ENCODE peak calls at places on chromosomes 4 and X, in nine cellular contexts. D is GM23248, X is MM.1S, F is IMR-90, K is mesenchymal stem cell, I is mammary epithelial cell, T is kidney, Q is astrocyte, G is SK-N-SH. V is an unnamed sample.

GRCh38 chr4:36165256-36166005 is 78.9 kb downstream of the ARAP2 start:
- DNase-seq in K (peak), X (no peak), I (no peak), F (peak), T (no peak), D (no peak), Q (peak), G (no peak), V (peak)

GRCh38 chr4:180356766-180357165 is 1886.4 kb upstream of the TENM3 start:
- DNase-seq in D (no peak), T (no peak), G (no peak), Q (no peak), X (no peak), F (no peak), I (no peak), K (no peak), V (no peak)

GRCh38 chrX:28880136-28880535 is 292.9 kb downstream of the IL1RAPL1 start:
- DNase-seq in X (no peak), D (no peak), K (peak), G (no peak), F (peak), T (no peak), I (no peak), Q (peak), V (no peak)

GRCh38 chr4:29079260-29079659 is 1640.9 kb upstream of the PCDH7 start:
- DNase-seq in I (no peak), T (no peak), D (no peak), G (no peak), X (no peak), Q (no peak), F (no peak), K (no peak), V (no peak)

GRCh38 chrX:10636337-10636736 is 16.0 kb upstream of the MID1 start:
- DNase-seq in T (no peak), X (no peak), K (peak), F (peak), I (peak), D (peak), Q (no peak), G (peak), V (no peak)

GRCh38 chrX:134513091-134513490 is 53.1 kb downstream of the HPRT1 start:
- DNase-seq in G (no peak), I (peak), X (no peak), F (peak), T (no peak), D (peak), K (peak), Q (no peak), V (no peak)

GRCh38 chr4:7546809-7547367 is 112.2 kb upstream of the PSAPL1 start:
- DNase-seq in T (no peak), I (peak), X (no peak), G (no peak), F (peak), K (peak), Q (peak), D (peak), V (no peak)

GRCh38 chr4:73589887-73590801 is 30.1 kb downstream of the RASSF6 start:
- DNase-seq in T (no peak), X (peak), I (no peak), G (no peak), F (no peak), D (no peak), Q (peak), K (peak), V (no peak)

GRCh38 chrX:76253432-76253831 is 80.6 kb downstream of the PBDC1 start:
- DNase-seq in I (peak), G (peak), D (peak), X (peak), K (peak), F (peak), Q (no peak), T (no peak), V (peak)

GRCh38 chr4:155772459-155773195 is 13.8 kb downstream of the GUCY1B1 start:
- DNase-seq in T (no peak), G (no peak), F (no peak), D (no peak), I (no peak), Q (no peak), X (no peak), K (no peak), V (no peak)

GRCh38 chr4:144421839-144422565 is 224.0 kb upstream of the HHIP start:
- DNase-seq in X (no peak), T (no peak), D (no peak), I (peak), K (no peak), F (no peak), Q (peak), G (no peak), V (no peak)

GRCh38 chrX:115408736-115409390 is 119.3 kb downstream of the LUZP4 start:
- DNase-seq in K (peak), F (peak), X (no peak), D (peak), G (no peak), Q (peak), I (no peak), T (no peak), V (peak)

GRCh38 chrX:136880452-136881013 is at the start of gene RBMX:
- DNase-seq in K (peak), Q (peak), F (peak), D (peak), X (peak), G (peak), I (peak), T (peak), V (peak)

GRCh38 chrX:139563251-139563650 is 32.7 kb downstream of the F9 start:
- DNase-seq in Q (peak), F (no peak), D (no peak), G (no peak), K (no peak), X (no peak), I (peak), T (no peak), V (no peak)

GRCh38 chr4:121182296-121182695 is 18.2 kb upstream of the TNIP3 start:
- DNase-seq in F (peak), D (peak), T (no peak), G (no peak), Q (peak), X (peak), I (no peak), K (peak), V (no peak)

GRCh38 chr4:11537846-11538245 is 109.2 kb upstream of the HS3ST1 start:
- DNase-seq in X (peak), K (no peak), I (no peak), D (no peak), Q (no peak), T (no peak), G (no peak), F (no peak), V (no peak)

GRCh38 chr4:36476135-36476534 is 194.7 kb downstream of the DTHD1 start:
- DNase-seq in F (no peak), D (no peak), I (no peak), K (no peak), G (no peak), X (no peak), T (no peak), Q (no peak), V (no peak)

GRCh38 chrX:10611441-10612090 is 8.8 kb downstream of the MID1 start:
- DNase-seq in F (peak), K (no peak), Q (no peak), D (peak), I (no peak), G (no peak), X (no peak), T (no peak), V (no peak)

GRCh38 chrX:130048686-130049222 is 61.5 kb downstream of the ELF4 start:
- DNase-seq in X (no peak), F (no peak), I (no peak), D (no peak), Q (no peak), G (no peak), K (no peak), T (no peak), V (no peak)

GRCh38 chr4:185624248-185624568 is 88.9 kb upstream of the PDLIM3 start:
- DNase-seq in K (no peak), F (no peak), T (no peak), D (no peak), G (no peak), Q (no peak), I (no peak), X (no peak), V (no peak)

GRCh38 chr4:185626798-185627197 is 91.5 kb upstream of the PDLIM3 start:
- DNase-seq in X (no peak), I (no peak), Q (no peak), T (no peak), K (no peak), D (no peak), F (no peak), G (no peak), V (no peak)

GRCh38 chr4:185625503-185625902 is 90.2 kb upstream of the PDLIM3 start:
- DNase-seq in K (no peak), Q (no peak), D (no peak), F (no peak), G (peak), I (no peak), X (no peak), T (no peak), V (no peak)

GRCh38 chr4:185623444-185624247 is 88.3 kb upstream of the PDLIM3 start:
- DNase-seq in X (no peak), Q (no peak), K (no peak), I (no peak), G (no peak), D (no peak), F (no peak), T (no peak), V (no peak)
- H3K27ac ChIP-seq in X (no peak), Q (no peak), K (no peak), I (no peak), G (no peak), D (no peak), F (no peak), T (no peak), V (no peak)

GRCh38 chrX:44951572-44952067 is 78.6 kb downstream of the KDM6A start:
- DNase-seq in X (no peak), G (no peak), I (no peak), D (no peak), Q (no peak), T (no peak), F (no peak), K (no peak), V (no peak)
- H3K9ac ChIP-seq in X (no peak), G (no peak), I (no peak), D (no peak), Q (no peak), T (no peak), F (no peak), K (no peak), V (no peak)

GRCh38 chrX:39491548-39492297 is 606.0 kb downstream of the BCOR start:
- DNase-seq in X (peak), F (no peak), G (no peak), T (no peak), I (no peak), Q (no peak), K (no peak), D (no peak), V (no peak)

GRCh38 chrX:39487166-39488006 is 610.4 kb downstream of the BCOR start:
- DNase-seq in I (no peak), G (no peak), T (no peak), Q (no peak), K (no peak), X (no peak), D (no peak), F (no peak), V (no peak)

GRCh38 chrX:39493168-39493567 is 604.6 kb downstream of the BCOR start:
- DNase-seq in Q (no peak), D (no peak), G (no peak), I (no peak), K (no peak), F (no peak), X (no peak), T (no peak), V (no peak)

GRCh38 chrX:39497717-39498265 is 600.0 kb downstream of the BCOR start:
- DNase-seq in D (no peak), F (no peak), G (no peak), Q (no peak), X (no peak), K (no peak), I (no peak), T (no peak), V (no peak)

DNA sequence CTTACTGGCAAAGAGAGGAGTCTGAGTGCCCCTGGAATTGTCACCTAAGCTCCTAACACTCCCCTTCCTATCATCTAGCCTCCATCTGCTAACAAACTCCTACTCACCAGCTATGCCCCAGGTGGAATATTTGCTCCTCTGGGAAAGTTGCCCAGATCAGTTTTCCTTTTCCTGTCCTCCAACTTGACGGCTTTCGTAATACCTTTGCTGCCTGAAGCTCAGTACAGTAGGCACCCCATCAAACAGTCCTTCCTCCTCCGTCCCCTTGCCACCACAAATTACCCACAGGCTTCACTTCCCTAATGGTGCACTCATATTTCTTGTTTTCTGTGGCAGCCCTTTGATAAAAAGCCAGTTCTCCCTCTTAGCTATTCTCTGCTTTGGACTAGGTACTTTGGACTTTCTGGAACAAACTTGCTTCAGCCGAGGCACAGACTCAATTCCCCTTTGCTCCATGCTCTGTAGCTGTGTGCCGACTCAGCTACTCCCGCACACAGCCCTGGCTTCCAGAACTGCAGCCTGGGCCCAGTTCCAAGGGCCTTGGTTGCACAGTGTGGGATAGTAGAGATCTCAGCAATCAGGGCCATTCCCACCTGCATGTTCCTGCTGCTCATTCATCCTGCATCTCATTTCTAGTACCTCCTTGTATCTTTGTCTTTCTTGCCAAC is 605.1 kb downstream of the BCOR start:
- DNase-seq in K (no peak), F (no peak), D (no peak), I (peak), X (no peak), G (no peak), T (no peak), Q (no peak), V (no peak)
- H3K27ac ChIP-seq in K (no peak), F (no peak), D (no peak), I (no peak), X (no peak), G (no peak), T (peak), Q (no peak), V (no peak)

GRCh38 chr4:1765409-1766335 is 27.4 kb upstream of the FGFR3 start:
- DNase-seq in Q (no peak), D (no peak), K (no peak), F (no peak), G (peak), T (no peak), X (no peak), I (no peak), V (no peak)
- H3K9ac ChIP-seq in Q (no peak), D (no peak), K (no peak), F (no peak), G (no peak), T (no peak), X (no peak), I (no peak), V (no peak)

GRCh38 chrX:72604705-72605104 is 32.1 kb upstream of the HDAC8 start:
- DNase-seq in I (no peak), F (no peak), D (no peak), K (no peak), Q (no peak), X (no peak), T (no peak), G (no peak), V (no peak)
- H3K27ac ChIP-seq in I (no peak), F (no peak), D (no peak), K (no peak), Q (no peak), X (no peak), T (no peak), G (no peak), V (no peak)

DNA sequence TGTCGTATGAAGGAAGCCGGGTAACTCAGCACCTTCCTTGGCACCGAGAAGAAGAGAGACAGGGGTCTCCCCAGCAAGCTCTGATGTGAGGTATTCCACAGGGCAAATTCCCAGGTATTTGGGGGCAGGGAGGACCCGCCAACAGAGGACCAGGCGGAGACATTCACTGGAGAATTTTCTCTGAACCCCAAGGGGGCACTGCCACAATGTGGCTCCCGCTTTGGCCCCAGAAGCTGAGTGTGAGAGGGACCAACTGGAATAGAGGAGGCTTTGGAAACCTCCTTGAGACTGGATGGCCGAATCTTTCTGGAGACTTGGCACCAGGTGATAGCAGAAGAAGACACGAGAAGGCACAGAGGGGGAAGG is 735 bp upstream of the GABRE start:
- DNase-seq in Q (no peak), K (no peak), X (no peak), G (no peak), T (no peak), D (no peak), I (no peak), F (no peak), V (no peak)
- H3K9ac ChIP-seq in Q (no peak), K (peak), X (no peak), G (no peak), T (no peak), D (peak), I (no peak), F (no peak), V (no peak)

GRCh38 chrX:49992809-49993208 is 70.4 kb downstream of the CLCN5 start:
- DNase-seq in I (no peak), T (no peak), Q (no peak), D (no peak), F (no peak), G (no peak), K (no peak), X (no peak), V (no peak)
- H3K27ac ChIP-seq in I (no peak), T (no peak), Q (no peak), D (no peak), F (no peak), G (no peak), K (no peak), X (no peak), V (no peak)

DNA sequence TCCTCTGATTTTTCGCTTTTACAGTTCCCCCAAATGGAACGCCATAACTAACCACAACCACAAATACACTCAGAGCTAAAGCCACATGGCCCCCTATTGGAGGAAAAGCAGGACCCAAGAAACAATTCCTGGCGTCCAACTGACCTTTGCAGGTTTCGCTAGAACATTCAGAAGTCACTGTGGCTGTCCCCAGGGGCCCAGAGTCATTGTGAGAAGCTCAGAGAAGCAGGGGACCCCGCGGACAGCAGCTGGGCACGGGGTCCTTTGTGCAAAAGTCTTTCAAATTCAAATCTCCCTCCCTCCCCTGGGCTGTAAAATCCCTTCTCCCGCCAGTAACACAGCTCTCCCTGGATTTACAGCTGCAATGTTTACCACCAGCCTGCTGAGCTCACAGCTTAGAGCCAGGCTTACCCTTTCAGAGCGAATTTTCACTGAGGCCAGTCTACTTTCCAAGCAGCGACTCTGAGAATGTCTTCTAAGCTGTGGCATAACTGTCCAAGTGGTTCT is 214.8 kb downstream of the CRLF2 start:
- DNase-seq in Q (no peak), I (no peak), D (no peak), F (no peak), X (no peak), G (no peak), T (no peak), K (no peak), V (no peak)
- H3K9ac ChIP-seq in Q (no peak), I (no peak), D (no peak), F (no peak), X (no peak), G (no peak), T (no peak), K (no peak), V (no peak)

DNA sequence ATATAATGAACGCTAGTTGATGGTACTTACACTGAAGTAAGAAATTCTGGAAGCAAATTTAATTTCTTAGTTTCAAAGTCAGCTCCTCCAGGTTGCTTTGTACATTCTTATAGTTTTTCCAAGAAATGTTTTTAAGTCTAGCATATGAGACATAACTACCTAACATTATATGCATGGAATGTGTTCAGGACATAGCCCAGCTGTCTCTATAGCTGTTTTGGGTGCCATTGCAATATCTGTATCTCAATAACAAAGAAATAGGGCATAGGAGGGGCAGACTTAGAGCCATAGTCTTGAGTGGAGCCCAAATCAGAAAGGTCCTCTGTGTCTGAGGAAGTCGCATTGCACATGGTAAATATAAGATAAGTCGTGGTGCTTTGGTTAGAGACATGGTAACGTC is 143.4 kb downstream of the CBR4 start:
- DNase-seq in F (no peak), D (no peak), I (no peak), X (no peak), K (no peak), G (no peak), T (no peak), Q (no peak), V (no peak)
- H3K27ac ChIP-seq in F (peak), D (no peak), I (no peak), X (no peak), K (no peak), G (peak), T (no peak), Q (peak), V (no peak)

V was measured in SK-N-MC.